ENCODE peak calls at places on chromosomes 12 and 14, in five cellular contexts. D, M, L, E and P are unnamed samples.

GRCh38 chr12:66120477-66120876 is 10.1 kb downstream of the LLPH start:
- DNase-seq in D (no peak), M (no peak), L (no peak), E (no peak), P (no peak)

GRCh38 chr12:120538281-120539156 is 4.4 kb downstream of the RNF10 start:
- DNase-seq in D (no peak), M (peak; percentile 34), L (no peak), E (peak; percentile 77), P (peak; percentile 52)

GRCh38 chr14:54348001-54348611 is 48.7 kb upstream of the CDKN3 start:
- DNase-seq in D (no peak), M (no peak), L (no peak), E (no peak), P (peak; percentile 14)

GRCh38 chr12:63294327-63294632 is 143.3 kb upstream of the AVPR1A start:
- DNase-seq in D (peak; percentile 96), M (no peak), L (no peak), E (peak; percentile 72), P (no peak)

GRCh38 chr14:70784886-70785285 is 24.4 kb downstream of the MAP3K9 start:
- DNase-seq in D (no peak), M (no peak), L (no peak), E (no peak), P (no peak)

GRCh38 chr12:92030618-92031017 is 115.0 kb downstream of the BTG1 start:
- DNase-seq in D (no peak), M (peak; percentile 37), L (no peak), E (peak; percentile 16), P (peak; percentile 9)

GRCh38 chr12:113461666-113462065 is 10.0 kb downstream of the LHX5 start:
- DNase-seq in D (no peak), M (no peak), L (no peak), E (no peak), P (no peak)

GRCh38 chr14:105065280-105066228 is at the start of gene GPR132:
- DNase-seq in D (no peak), M (no peak), L (no peak), E (peak; percentile 42), P (no peak)

GRCh38 chr14:53954551-53955233 is 1.9 kb downstream of the BMP4 start:
- DNase-seq in D (no peak), M (peak; percentile 28), L (peak; percentile 49), E (peak; percentile 39), P (peak; percentile 35)

GRCh38 chr12:71007736-71008449 is 87.4 kb upstream of the PTPRR start:
- DNase-seq in D (no peak), M (no peak), L (no peak), E (no peak), P (no peak)

GRCh38 chr14:90383731-90384542 is 12.9 kb upstream of the CALM1 start:
- DNase-seq in D (no peak), M (peak; percentile 66), L (no peak), E (peak; percentile 44), P (peak; percentile 87)

GRCh38 chr12:74598819-74599218 is 61.2 kb downstream of the ATXN7L3B start:
- DNase-seq in D (no peak), M (no peak), L (no peak), E (peak; percentile 16), P (no peak)

GRCh38 chr12:128729628-128730121 is 94.1 kb downstream of the SLC15A4 start:
- DNase-seq in D (peak; percentile 43), M (no peak), L (no peak), E (no peak), P (no peak)

GRCh38 chr12:5623411-5623810 is 191.5 kb downstream of the NTF3 start:
- DNase-seq in D (no peak), M (no peak), L (no peak), E (no peak), P (no peak)

GRCh38 chr12:4270670-4271432 is 2.7 kb upstream of the CCND2 start:
- DNase-seq in D (no peak), M (peak; percentile 50), L (peak; percentile 49), E (no peak), P (peak; percentile 71)

GRCh38 chr14:54177861-54178591 is 218.8 kb upstream of the CDKN3 start:
- DNase-seq in D (no peak), M (no peak), L (no peak), E (peak; percentile 62), P (no peak)

GRCh38 chr14:77051101-77051500 is 22.6 kb upstream of the IRF2BPL start:
- DNase-seq in D (no peak), M (no peak), L (no peak), E (no peak), P (peak; percentile 91)

GRCh38 chr12:120445911-120446909 is at the start of the genes GATC and TRIAP1:
- DNase-seq in D (no peak), M (peak; percentile 84), L (peak; percentile 87), E (peak; percentile 53), P (peak; percentile 91)

GRCh38 chr12:2291182-2291832 is 238.5 kb downstream of the CACNA1C start:
- DNase-seq in D (no peak), M (no peak), L (no peak), E (no peak), P (peak; percentile 58)

GRCh38 chr12:49917126-49917787 is 13.6 kb upstream of the FAIM2 start:
- DNase-seq in D (no peak), M (no peak), L (no peak), E (no peak), P (no peak)

GRCh38 chr14:41986726-41987125 is 380.1 kb downstream of the LRFN5 start:
- DNase-seq in D (no peak), M (no peak), L (no peak), E (peak; percentile 41), P (no peak)

GRCh38 chr14:37195327-37195726 is 2.4 kb upstream of the MIPOL1 start:
- DNase-seq in D (no peak), M (no peak), L (no peak), E (peak; percentile 68), P (no peak)

GRCh38 chr12:96228566-96229248 is 34.5 kb downstream of the ELK3 start:
- DNase-seq in D (no peak), M (no peak), L (no peak), E (no peak), P (no peak)

GRCh38 chr12:16229676-16230075 is 47.8 kb downstream of the SLC15A5 start:
- DNase-seq in D (no peak), M (no peak), L (no peak), E (no peak), P (no peak)

GRCh38 chr14:35766700-35767082 is 42.4 kb downstream of the RALGAPA1 start:
- DNase-seq in D (no peak), M (no peak), L (no peak), E (no peak), P (no peak)

GRCh38 chr14:68232643-68233055 is 413.1 kb downstream of the RAD51B start:
- DNase-seq in D (peak; percentile 100), M (peak; percentile 66), L (peak; percentile 43), E (peak; percentile 100), P (peak; percentile 89)

GRCh38 chr12:51683763-51684357 is 92.8 kb downstream of the SCN8A start:
- DNase-seq in D (no peak), M (no peak), L (no peak), E (peak; percentile 69), P (no peak)

GRCh38 chr12:104605685-104606084 is 148.9 kb downstream of the CHST11 start:
- DNase-seq in D (no peak), M (peak; percentile 46), L (no peak), E (peak; percentile 25), P (peak; percentile 61)

GRCh38 chr12:46964496-46965098 is 114.8 kb upstream of the PCED1B start:
- DNase-seq in D (no peak), M (no peak), L (no peak), E (peak; percentile 84), P (peak; percentile 38)

GRCh38 chr12:103053089-103053488 is 95.6 kb downstream of the ASCL1 start:
- DNase-seq in D (no peak), M (no peak), L (no peak), E (no peak), P (no peak)